ENCODE peak calls at places on chromosomes 4 and X, in six cellular contexts. P, J, G, S, T and Y are unnamed samples.

GRCh38 chr4:36281384-36282106 is at the start of gene DTHD1:
- DNase-seq in P (no peak), J (no peak), G (no peak), S (no peak), T (no peak), Y (no peak)

GRCh38 chrX:74119016-74119910 is 184.7 kb upstream of the ZCCHC13 start:
- DNase-seq in P (no peak), J (no peak), G (peak), S (peak), T (peak), Y (peak)

GRCh38 chr4:114727426-114727825 is 128.8 kb downstream of the UGT8 start:
- DNase-seq in P (no peak), J (no peak), G (no peak), S (no peak), T (no peak), Y (no peak)

GRCh38 chr4:4541040-4541631 is 712 bp downstream of the STX18 start:
- DNase-seq in P (peak), J (no peak), G (peak), S (peak), T (peak), Y (peak)

GRCh38 chr4:78612398-78613005 is 60.9 kb downstream of the ANXA3 start:
- DNase-seq in P (no peak), J (no peak), G (peak), S (peak), T (peak), Y (peak)

GRCh38 chrX:132957211-132958085 is 981 bp downstream of the HS6ST2 start:
- DNase-seq in P (no peak), J (no peak), G (no peak), S (peak), T (peak), Y (no peak)

GRCh38 chr4:111954546-111954945 is 190.7 kb upstream of the FAM241A start:
- DNase-seq in P (no peak), J (no peak), G (no peak), S (no peak), T (no peak), Y (peak)

GRCh38 chr4:138475116-138475515 is 233.0 kb upstream of the SLC7A11 start:
- DNase-seq in P (no peak), J (no peak), G (no peak), S (no peak), T (no peak), Y (no peak)

GRCh38 chr4:158163941-158164665 is 8.7 kb downstream of the GASK1B start:
- DNase-seq in P (no peak), J (no peak), G (peak), S (no peak), T (no peak), Y (no peak)

GRCh38 chr4:153901220-153901619 is 112.3 kb upstream of the SFRP2 start:
- DNase-seq in P (no peak), J (no peak), G (no peak), S (no peak), T (no peak), Y (no peak)

GRCh38 chr4:62209757-62210156 is 1009.6 kb downstream of the ADGRL3 start:
- DNase-seq in P (no peak), J (no peak), G (no peak), S (no peak), T (no peak), Y (no peak)

GRCh38 chr4:163191999-163192398 is 25.3 kb upstream of the NAF1 start:
- DNase-seq in P (no peak), J (no peak), G (peak), S (peak), T (peak), Y (no peak)

GRCh38 chr4:186722856-186723206 is 825 bp downstream of the FAT1 start:
- DNase-seq in P (no peak), J (no peak), G (no peak), S (no peak), T (no peak), Y (no peak)

GRCh38 chr4:128390475-128390996 is 102.9 kb upstream of the PGRMC2 start:
- DNase-seq in P (no peak), J (no peak), G (no peak), S (no peak), T (no peak), Y (no peak)

GRCh38 chr4:164931551-164932324 is 45.7 kb downstream of the TRIM61 start:
- DNase-seq in P (no peak), J (no peak), G (no peak), S (no peak), T (no peak), Y (peak)

GRCh38 chrX:81708506-81708905 is 506.6 kb downstream of the SH3BGRL start:
- DNase-seq in P (no peak), J (no peak), G (no peak), S (no peak), T (no peak), Y (no peak)

GRCh38 chr4:8735236-8736082 is 136.2 kb downstream of the HMX1 start:
- DNase-seq in P (no peak), J (no peak), G (no peak), S (no peak), T (no peak), Y (no peak)

GRCh38 chrX:119427024-119427794 is 28.1 kb downstream of the SLC25A43 start:
- DNase-seq in P (no peak), J (no peak), G (peak), S (peak), T (peak), Y (peak)

GRCh38 chr4:165111906-165112257 is 778 bp downstream of the TMEM192 start:
- DNase-seq in P (no peak), J (no peak), G (no peak), S (no peak), T (no peak), Y (no peak)

GRCh38 chr4:73860175-73860574 is 7.1 kb downstream of the PF4V1 start:
- DNase-seq in P (no peak), J (no peak), G (no peak), S (no peak), T (no peak), Y (no peak)

GRCh38 chr4:48634688-48635308 is 144.7 kb downstream of the ZAR1 start:
- DNase-seq in P (no peak), J (no peak), G (no peak), S (no peak), T (no peak), Y (no peak)

GRCh38 chrX:68599256-68600152 is 48.0 kb upstream of the STARD8 start:
- DNase-seq in P (no peak), J (no peak), G (peak), S (peak), T (peak), Y (peak)

GRCh38 chr4:181896609-181897008 is 346.6 kb upstream of the TENM3 start:
- DNase-seq in P (no peak), J (no peak), G (no peak), S (no peak), T (peak), Y (no peak)

GRCh38 chr4:143356493-143356892 is 19.8 kb downstream of the GAB1 start:
- DNase-seq in P (no peak), J (no peak), G (no peak), S (no peak), T (no peak), Y (no peak)
- H3K4me3 ChIP-seq in P (no peak), J (no peak), G (no peak), S (no peak), T (no peak), Y (no peak)

DNA sequence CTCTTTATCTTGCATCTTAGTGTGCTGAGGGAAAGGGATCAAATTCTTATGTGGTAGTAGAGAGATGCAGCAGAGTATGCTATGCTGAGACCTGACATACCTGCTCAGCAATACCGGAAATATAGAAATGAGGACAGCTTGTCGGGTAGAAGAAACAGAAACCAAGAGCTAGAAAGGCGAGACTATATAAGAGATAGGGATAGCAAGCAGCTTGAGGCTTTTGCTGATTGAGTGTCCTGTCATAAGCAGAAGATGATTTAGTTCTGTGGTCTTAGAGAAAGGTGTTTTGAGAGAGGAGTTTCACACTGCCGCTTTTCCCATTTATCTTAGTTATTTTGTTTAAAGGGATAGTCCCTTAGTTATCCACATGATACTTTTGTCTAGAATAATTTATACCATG is 31.7 kb downstream of the USP9X start:
- DNase-seq in P (no peak), J (no peak), G (no peak), S (no peak), T (no peak), Y (no peak)
- H3K4me3 ChIP-seq in P (no peak), J (no peak), G (no peak), S (no peak), T (no peak), Y (no peak)

GRCh38 chrX:121781991-121782390 is 734.6 kb downstream of the GLUD2 start:
- DNase-seq in P (no peak), J (no peak), G (no peak), S (no peak), T (no peak), Y (no peak)
- H3K4me3 ChIP-seq in P (no peak), J (no peak), G (no peak), S (no peak), T (no peak), Y (no peak)

GRCh38 chr4:110816367-110816766 is 193.5 kb upstream of the PITX2 start:
- DNase-seq in P (no peak), J (no peak), G (no peak), S (no peak), T (no peak), Y (peak)

GRCh38 chr4:110821186-110821585 is 198.3 kb upstream of the PITX2 start:
- DNase-seq in P (no peak), J (no peak), G (no peak), S (no peak), T (no peak), Y (no peak)

GRCh38 chr4:110815950-110816349 is 193.1 kb upstream of the PITX2 start:
- DNase-seq in P (no peak), J (no peak), G (no peak), S (no peak), T (no peak), Y (no peak)
- H3K4me3 ChIP-seq in P (no peak), J (no peak), G (no peak), S (no peak), T (no peak), Y (no peak)